ENCODE peak calls at places on chromosome 14, in four cellular contexts. M is tibial artery, V is K562, E is WERI-Rb-1. D is an unnamed sample.

GRCh38 chr14:60648169-60648933 is 926 bp downstream of the SIX1 start:
- DNase-seq in M (peak; percentile 53), V (peak; percentile 26), E (peak; percentile 44), D (no peak)

GRCh38 chr14:74604157-74604556 is 7.9 kb downstream of the LTBP2 start:
- DNase-seq in E (no peak), V (no peak), M (no peak), D (no peak)

GRCh38 chr14:104346608-104347007 is 208.2 kb downstream of the KIF26A start:
- DNase-seq in E (no peak), M (no peak), V (no peak), D (no peak)

GRCh38 chr14:103056322-103057027 is 874 bp downstream of the CDC42BPB start:
- DNase-seq in M (peak; percentile 59), E (peak; percentile 82), V (peak; percentile 66), D (no peak)

GRCh38 chr14:54208751-54209150 is 188.1 kb upstream of the CDKN3 start:
- DNase-seq in M (no peak), V (no peak), E (no peak), D (no peak)

GRCh38 chr14:81766597-81766996 is 232.9 kb upstream of the SEL1L start:
- DNase-seq in E (no peak), V (no peak), M (no peak), D (no peak)

GRCh38 chr14:24238527-24239037 is 3.8 kb downstream of the TINF2 start:
- DNase-seq in M (no peak), V (no peak), E (no peak), D (no peak)

GRCh38 chr14:52950410-52950897 is 396 bp downstream of the FERMT2 start:
- DNase-seq in E (peak; percentile 70), M (peak; percentile 66), V (peak; percentile 4), D (no peak)

GRCh38 chr14:89236846-89237245 is 180.2 kb downstream of the FOXN3 start:
- DNase-seq in E (no peak), M (no peak), V (no peak), D (no peak)

GRCh38 chr14:22599349-22599748 is 1.2 kb downstream of the ABHD4 start:
- DNase-seq in E (no peak), M (no peak), V (no peak), D (no peak)

GRCh38 chr14:52253503-52253902 is 14.0 kb upstream of the PTGDR start:
- DNase-seq in V (no peak), E (peak; percentile 27), M (no peak), D (no peak)

GRCh38 chr14:102231476-102232347 is 73.3 kb downstream of the MOK start:
- DNase-seq in M (no peak), E (no peak), V (no peak), D (no peak)

GRCh38 chr14:61462566-61463195 is 141.3 kb downstream of the PRKCH start:
- DNase-seq in V (no peak), M (no peak), E (peak; percentile 68), D (peak; percentile 45)

GRCh38 chr14:90815567-90815816 is 738 bp downstream of the TTC7B start:
- DNase-seq in E (no peak), V (no peak), M (no peak), D (no peak)

GRCh38 chr14:76955575-76956252 is 72.8 kb downstream of the IRF2BPL start:
- DNase-seq in V (no peak), M (peak; percentile 38), E (no peak), D (no peak)

GRCh38 chr14:92135269-92135668 is 13.5 kb downstream of the CPSF2 start:
- DNase-seq in V (peak; percentile 17), E (no peak), M (no peak), D (no peak)

GRCh38 chr14:48350971-48351370 is 675.6 kb upstream of the MDGA2 start:
- DNase-seq in V (no peak), E (no peak), M (no peak), D (peak; percentile 5)

GRCh38 chr14:36009643-36010042 is 166.9 kb downstream of the PTCSC3 start:
- DNase-seq in V (no peak), M (no peak), E (no peak), D (no peak)

GRCh38 chr14:75123991-75124390 is 2.9 kb downstream of the NEK9 start:
- DNase-seq in V (peak; percentile 38), E (no peak), M (peak; percentile 26), D (peak; percentile 45)

GRCh38 chr14:52405314-52405713 is 91.2 kb downstream of the PTGER2 start:
- DNase-seq in M (no peak), E (no peak), V (no peak), D (no peak)

GRCh38 chr14:88961214-88961613 is 136.8 kb downstream of the TTC8 start:
- DNase-seq in V (no peak), E (no peak), M (no peak), D (no peak)

GRCh38 chr14:90796319-90796718 is 19.9 kb downstream of the TTC7B start:
- DNase-seq in V (no peak), E (no peak), M (no peak), D (no peak)

GRCh38 chr14:32009636-32010560 is 67.2 kb upstream of the ARHGAP5 start:
- DNase-seq in V (no peak), M (no peak), E (no peak), D (no peak)

DNA sequence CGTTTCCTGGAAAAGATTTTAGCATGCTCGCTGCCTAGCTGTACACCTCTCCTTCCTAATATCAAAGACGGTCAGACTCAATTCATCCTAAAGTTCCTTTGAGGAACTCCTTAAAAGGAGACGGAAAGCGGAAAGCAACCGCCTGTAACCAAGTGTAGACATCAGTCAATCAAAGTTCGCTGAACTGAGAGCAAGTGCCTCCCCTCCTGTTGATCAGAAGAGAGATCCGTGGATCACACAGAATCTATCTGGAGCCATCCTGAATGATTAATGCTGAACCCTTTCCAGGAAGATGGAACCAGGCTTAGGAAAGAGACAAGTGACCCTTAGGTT is 450 bp upstream of the TEP1 start:
- DNase-seq in V (no peak), E (no peak), M (no peak), D (no peak)
- H3K27ac ChIP-seq in V (peak overlapping the region; percentile 73), E (peak overlapping the region; percentile 82), M (peak overlapping the region; percentile 94), D (peak overlapping the region; percentile 95)

DNA sequence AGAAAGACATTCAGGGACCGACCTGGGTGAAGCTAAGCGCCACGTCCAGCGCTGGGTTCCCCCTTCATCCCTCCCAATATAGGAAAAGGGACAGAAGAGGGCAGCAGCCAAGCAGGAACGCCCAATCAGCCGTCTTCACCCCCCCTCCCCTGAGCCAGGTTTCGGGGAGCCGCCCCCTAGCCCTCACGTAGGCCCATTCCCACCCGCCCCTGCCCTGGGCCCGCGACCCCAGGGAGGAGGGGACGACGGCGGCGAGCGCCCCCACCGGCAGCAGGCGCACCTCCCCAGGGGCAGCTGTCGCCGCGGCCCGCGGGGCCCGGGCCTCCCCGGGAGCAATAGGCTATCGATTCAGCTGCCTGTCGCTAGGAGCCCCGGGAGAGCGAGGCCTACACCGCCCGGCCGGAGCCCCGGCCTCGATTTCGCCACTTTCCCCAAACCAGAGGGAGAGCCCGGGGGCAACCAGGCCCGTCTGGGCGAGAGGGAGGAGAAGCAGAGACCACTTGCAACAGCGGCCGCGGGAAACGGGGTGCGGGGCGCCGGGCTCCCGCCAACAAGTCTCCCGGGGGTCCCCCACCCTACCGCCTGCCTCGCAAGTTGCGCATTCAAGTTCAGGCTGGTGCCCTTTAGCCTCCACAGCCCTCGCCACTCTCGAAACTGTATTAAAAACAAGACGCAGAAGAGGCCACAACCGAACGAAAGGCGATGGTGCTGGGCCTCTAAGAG is 1.3 kb downstream of the DCAF5 start:
- DNase-seq in E (peak; percentile 90), V (peak; percentile 73), M (peak; percentile 67), D (no peak)
- H3K27ac ChIP-seq in E (peak overlapping the region; percentile 83), V (peak overlapping the region; percentile 90), M (peak overlapping the region; percentile 98), D (peak overlapping the region; percentile 77)

DNA sequence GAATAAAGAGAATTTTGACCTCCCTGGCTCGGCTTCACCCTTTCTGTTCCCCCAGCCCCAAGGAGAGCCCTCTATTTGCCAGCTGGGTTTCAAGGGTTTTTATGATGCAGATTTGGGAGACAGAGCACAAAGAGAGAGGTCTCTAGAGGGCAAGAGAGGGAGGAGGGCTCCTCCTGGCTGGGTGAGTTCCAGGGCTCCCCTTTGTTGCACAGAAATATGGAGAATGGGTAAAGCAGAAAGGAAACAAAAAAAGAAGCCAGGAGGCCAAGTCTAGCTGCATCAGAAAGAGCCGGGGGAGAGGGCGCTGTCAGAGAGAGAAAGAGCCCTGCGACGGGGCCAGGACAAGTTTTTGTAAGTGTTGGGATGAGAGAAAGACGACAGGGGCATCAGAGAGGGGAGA is 319.6 kb upstream of the RTL1 start:
- DNase-seq in E (no peak), V (no peak), M (no peak), D (no peak)
- H3K27ac ChIP-seq in E (no peak overlapping the region), V (no peak overlapping the region), M (no peak overlapping the region), D (no peak overlapping the region)

GRCh38 chr14:63895510-63895909 is 42.7 kb downstream of the SYNE2 start:
- DNase-seq in E (no peak), M (no peak), V (no peak), D (no peak)
- H3K27ac ChIP-seq in E (no peak overlapping the region), M (peak overlapping the region; percentile 71), V (no peak overlapping the region), D (no peak overlapping the region)

GRCh38 chr14:99426265-99426664 is 54.4 kb downstream of the SETD3 start:
- DNase-seq in E (peak; percentile 26), V (no peak), M (no peak), D (no peak)
- H3K27ac ChIP-seq in E (peak overlapping the region; percentile 81), V (no peak overlapping the region), M (no peak overlapping the region), D (no peak overlapping the region)

GRCh38 chr14:84485016-84485415 is 1044.9 kb upstream of the FLRT2 start:
- DNase-seq in M (no peak), E (no peak), V (no peak), D (no peak)

GRCh38 chr14:84477996-84478395 is 1051.9 kb upstream of the FLRT2 start:
- DNase-seq in V (no peak), E (no peak), M (no peak), D (no peak)

GRCh38 chr14:84483072-84483410 is 1046.9 kb upstream of the FLRT2 start:
- DNase-seq in M (no peak), E (no peak), V (no peak), D (no peak)

DNA sequence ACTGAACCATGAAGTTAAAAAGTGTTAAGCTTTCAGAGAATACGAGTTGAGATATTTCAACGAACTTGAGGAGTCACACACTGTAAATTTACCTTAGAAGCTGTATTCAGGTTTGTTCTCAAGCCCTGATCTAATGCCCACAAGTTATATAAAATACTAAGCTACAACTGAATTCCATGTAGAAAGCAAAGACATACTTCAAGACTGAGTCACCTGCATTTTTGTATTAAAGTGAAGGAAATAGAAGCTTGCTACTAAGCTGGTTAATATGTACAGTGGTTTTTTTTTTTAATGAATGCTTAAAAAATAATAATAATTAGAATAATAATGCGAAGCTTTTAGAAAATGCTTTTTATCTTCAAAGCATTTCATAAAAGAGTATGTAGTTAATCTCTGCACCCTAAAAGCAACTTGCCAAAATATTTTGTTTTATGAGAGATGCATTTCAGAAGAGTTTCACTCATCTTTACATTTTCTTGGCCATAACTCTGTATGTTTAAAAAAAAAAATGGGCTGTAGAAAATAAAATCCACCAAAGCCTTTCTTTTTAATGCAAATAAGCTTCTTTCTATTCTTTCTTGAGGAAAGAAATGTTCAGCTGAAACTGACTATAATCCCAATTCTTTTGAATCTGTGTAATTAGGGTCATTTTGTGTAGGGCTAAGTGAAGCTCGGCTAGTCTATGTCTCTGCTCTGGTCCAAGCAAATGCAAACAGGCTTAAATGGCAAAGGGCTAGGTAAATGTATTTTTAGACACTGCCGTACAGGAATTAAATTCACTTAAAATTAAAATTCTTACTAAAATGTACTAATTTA is 1047.5 kb upstream of the FLRT2 start:
- DNase-seq in E (no peak), M (no peak), V (no peak), D (no peak)
- H3K27ac ChIP-seq in E (no peak overlapping the region), M (no peak overlapping the region), V (no peak overlapping the region), D (no peak overlapping the region)

GRCh38 chr14:94746131-94746530 is 23.8 kb downstream of the GSC start:
- DNase-seq in M (no peak), E (no peak), V (no peak), D (no peak)
- H3K27ac ChIP-seq in M (no peak overlapping the region), E (no peak overlapping the region), V (no peak overlapping the region), D (no peak overlapping the region)